ENCODE peak calls at places on chromosomes 1 and 21, in six cellular contexts. K, O, C, I, G and R are unnamed samples.

GRCh38 chr21:34887729-34888568 is 161.2 kb downstream of the RUNX1 start:
- DNase-seq in O (peak; percentile 72), K (peak; percentile 15), G (peak; percentile 87), C (peak; percentile 93), I (peak; percentile 85), R (peak; percentile 53)

GRCh38 chr1:161209790-161210409 is 5.2 kb upstream of the FCER1G start:
- DNase-seq in G (peak; percentile 84), O (peak; percentile 77), K (peak; percentile 14), I (peak; percentile 90), C (peak; percentile 70), R (peak; percentile 54)

GRCh38 chr1:59375321-59376220 is 78.7 kb downstream of the FGGY start:
- DNase-seq in O (peak; percentile 9), G (no peak), K (no peak), C (peak; percentile 98), I (no peak), R (no peak)

GRCh38 chr21:39363607-39364555 is 15.0 kb upstream of the HMGN1 start:
- DNase-seq in I (no peak), K (no peak), G (no peak), O (no peak), C (no peak), R (no peak)

GRCh38 chr21:41562101-41563000 is 54.4 kb upstream of the TMPRSS2 start:
- DNase-seq in C (no peak), I (no peak), G (peak; percentile 86), K (no peak), O (no peak), R (no peak)

GRCh38 chr1:31101147-31101502 is 35.6 kb upstream of the PUM1 start:
- DNase-seq in I (no peak), C (peak; percentile 60), G (peak; percentile 64), K (no peak), O (no peak), R (no peak)

GRCh38 chr1:33970148-33970825 is 106.4 kb downstream of the HMGB4 start:
- DNase-seq in O (no peak), K (no peak), G (no peak), C (no peak), I (no peak), R (no peak)

GRCh38 chr1:3775498-3776230 is 3.1 kb downstream of the SMIM1 start:
- DNase-seq in O (peak; percentile 66), G (peak; percentile 84), I (peak; percentile 98), K (no peak), C (peak; percentile 16), R (peak; percentile 65)

GRCh38 chr1:19390901-19391595 is 78.9 kb downstream of the SLC66A1 start:
- DNase-seq in I (peak; percentile 27), K (peak; percentile 7), O (peak; percentile 12), G (peak; percentile 40), C (peak; percentile 25), R (peak; percentile 87)

GRCh38 chr1:229341811-229342304 is 989 bp downstream of the CCSAP start:
- DNase-seq in G (no peak), K (no peak), I (peak; percentile 71), O (peak; percentile 50), C (no peak), R (peak; percentile 47)

GRCh38 chr1:201675143-201675542 is 136.2 kb downstream of the NAV1 start:
- DNase-seq in O (no peak), C (no peak), I (no peak), G (peak; percentile 37), K (no peak), R (no peak)

GRCh38 chr1:94048413-94049164 is 72.4 kb downstream of the ABCA4 start:
- DNase-seq in C (no peak), O (no peak), G (no peak), K (no peak), I (no peak), R (no peak)

GRCh38 chr1:30345525-30346145 is 377.8 kb downstream of the MATN1 start:
- DNase-seq in G (no peak), C (no peak), K (no peak), O (no peak), I (no peak), R (no peak)

GRCh38 chr1:151485685-151486255 is 25.4 kb upstream of the CGN start:
- DNase-seq in I (no peak), K (no peak), G (no peak), C (no peak), O (peak; percentile 32), R (no peak)

GRCh38 chr1:38497921-38498320 is 361.7 kb downstream of the RRAGC start:
- DNase-seq in I (no peak), K (no peak), C (no peak), G (no peak), O (no peak), R (no peak)